ENCODE peak calls at places on chromosome 17, in four cellular contexts. F, K, P and V are unnamed samples.

GRCh38 chr17:64056269-64057005 is 36.0 kb upstream of the ICAM2 start:
- DNase-seq in F (no peak), K (no peak), P (no peak), V (no peak)

GRCh38 chr17:59846391-59847165 is 46.2 kb downstream of the TUBD1 start:
- DNase-seq in F (peak), K (no peak), P (peak), V (no peak)

GRCh38 chr17:64491995-64492394 is 4.9 kb downstream of the POLG2 start:
- DNase-seq in F (no peak), K (no peak), P (no peak), V (no peak)

GRCh38 chr17:34363183-34363661 is at the start of gene CCL1:
- DNase-seq in F (no peak), K (no peak), P (no peak), V (no peak)

GRCh38 chr17:39081851-39082250 is 69.6 kb downstream of the PLXDC1 start:
- DNase-seq in F (no peak), K (no peak), P (no peak), V (no peak)

GRCh38 chr17:59427425-59427921 is 96.0 kb downstream of the YPEL2 start:
- DNase-seq in F (peak), K (no peak), P (no peak), V (no peak)

GRCh38 chr17:63433746-63434591 is 12.1 kb downstream of the CYB561 start:
- DNase-seq in F (peak), K (peak), P (peak), V (peak)

GRCh38 chr17:65533855-65534457 is 27.5 kb downstream of the AXIN2 start:
- DNase-seq in F (no peak), K (no peak), P (no peak), V (no peak)

GRCh38 chr17:68580236-68580903 is 20.8 kb downstream of the FAM20A start:
- DNase-seq in F (peak), K (no peak), P (no peak), V (no peak)

GRCh38 chr17:79838541-79839274 is 532 bp downstream of the CBX4 start:
- DNase-seq in F (peak), K (no peak), P (no peak), V (no peak)

GRCh38 chr17:17305282-17305801 is 2.2 kb downstream of the NT5M start:
- DNase-seq in F (no peak), K (no peak), P (no peak), V (no peak)

GRCh38 chr17:64066709-64067108 is 46.3 kb upstream of the ICAM2 start:
- DNase-seq in F (no peak), K (no peak), P (no peak), V (no peak)

GRCh38 chr17:74417178-74418045 is 14.5 kb upstream of the GPRC5C start:
- DNase-seq in F (no peak), K (no peak), P (no peak), V (no peak)

GRCh38 chr17:82698974-82699442 is 510 bp upstream of the RAB40B start:
- DNase-seq in F (no peak), K (no peak), P (no peak), V (no peak)

GRCh38 chr17:20083460-20083859 is 74.3 kb downstream of the SPECC1 start:
- DNase-seq in F (peak), K (no peak), P (no peak), V (no peak)

GRCh38 chr17:36945959-36946725 is 2.6 kb upstream of the AATF start:
- DNase-seq in F (no peak), K (no peak), P (no peak), V (no peak)

GRCh38 chr17:55641559-55642160 is 81.0 kb downstream of the TMEM100 start:
- DNase-seq in F (peak), K (no peak), P (no peak), V (peak)

GRCh38 chr17:67585077-67585602 is 132.6 kb upstream of the NOL11 start:
- DNase-seq in F (no peak), K (no peak), P (no peak), V (no peak)

GRCh38 chr17:83161298-83162034 is 82.1 kb downstream of the METRNL start:
- DNase-seq in F (peak), K (no peak), P (no peak), V (no peak)

GRCh38 chr17:73210002-73210678 is 17.3 kb downstream of the COG1 start:
- DNase-seq in F (peak), K (no peak), P (no peak), V (no peak)

GRCh38 chr17:54749157-54749556 is 151.5 kb upstream of the TOM1L1 start:
- DNase-seq in F (no peak), K (no peak), P (no peak), V (no peak)

GRCh38 chr17:52158450-52159042 is at the start of gene CA10:
- DNase-seq in F (no peak), K (no peak), P (no peak), V (no peak)

GRCh38 chr17:42359133-42359532 is 29.1 kb downstream of the STAT3 start:
- DNase-seq in F (no peak), K (no peak), P (no peak), V (no peak)

GRCh38 chr17:64728041-64728695 is 66.1 kb upstream of the SMURF2 start:
- DNase-seq in F (no peak), K (no peak), P (no peak), V (no peak)

GRCh38 chr17:39462644-39463375 is 1.5 kb downstream of the CDK12 start:
- DNase-seq in F (no peak), K (no peak), P (no peak), V (no peak)

GRCh38 chr17:69466905-69467630 is 52.6 kb downstream of the MAP2K6 start:
- DNase-seq in F (no peak), K (no peak), P (peak), V (no peak)

GRCh38 chr17:78359936-78360370 is at the start of gene SOCS3:
- DNase-seq in F (peak), K (peak), P (no peak), V (no peak)

GRCh38 chr17:679491-679890 is 35.1 kb downstream of the VPS53 start:
- DNase-seq in F (no peak), K (no peak), P (no peak), V (no peak)

GRCh38 chr17:73307130-73307529 is 4.7 kb downstream of the CDC42EP4 start:
- DNase-seq in F (no peak), K (no peak), P (no peak), V (no peak)

GRCh38 chr17:56099649-56100048 is 53.6 kb upstream of the ANKFN1 start:
- DNase-seq in F (peak), K (no peak), P (no peak), V (no peak)

GRCh38 chr17:59561042-59561441 is 4.4 kb upstream of the DHX40 start:
- DNase-seq in F (peak), K (no peak), P (no peak), V (no peak)

GRCh38 chr17:69900829-69901228 is 174.2 kb upstream of the KCNJ16 start:
- DNase-seq in F (no peak), K (no peak), P (no peak), V (no peak)

GRCh38 chr17:19239544-19239943 is 2.4 kb downstream of the EPN2 start:
- DNase-seq in F (peak), K (no peak), P (no peak), V (no peak)

GRCh38 chr17:21363776-21364642 is 12.1 kb upstream of the KCNJ12 start:
- DNase-seq in F (no peak), K (no peak), P (no peak), V (no peak)

GRCh38 chr17:5789443-5789842 is 205.1 kb upstream of the NLRP1 start:
- DNase-seq in F (no peak), K (no peak), P (no peak), V (no peak)

GRCh38 chr17:27649929-27650328 is 18.9 kb downstream of the LGALS9 start:
- DNase-seq in F (no peak), K (no peak), P (no peak), V (no peak)

GRCh38 chr17:82929011-82929622 is 89.3 kb upstream of the ZNF750 start:
- DNase-seq in F (no peak), K (no peak), P (no peak), V (no peak)

GRCh38 chr17:46727572-46728348 is 90.7 kb downstream of the WNT3 start:
- DNase-seq in F (peak), K (no peak), P (peak), V (no peak)

GRCh38 chr17:48755346-48755745 is 26.8 kb upstream of the HOXB13 start:
- DNase-seq in F (no peak), K (no peak), P (no peak), V (no peak)

GRCh38 chr17:48753794-48754499 is 25.4 kb upstream of the HOXB13 start:
- DNase-seq in F (no peak), K (no peak), P (no peak), V (no peak)

GRCh38 chr17:48756816-48757215 is 28.3 kb upstream of the HOXB13 start:
- DNase-seq in F (no peak), K (no peak), P (no peak), V (no peak)

GRCh38 chr17:48752399-48753288 is 24.1 kb upstream of the HOXB13 start:
- DNase-seq in F (peak), K (no peak), P (no peak), V (no peak)

DNA sequence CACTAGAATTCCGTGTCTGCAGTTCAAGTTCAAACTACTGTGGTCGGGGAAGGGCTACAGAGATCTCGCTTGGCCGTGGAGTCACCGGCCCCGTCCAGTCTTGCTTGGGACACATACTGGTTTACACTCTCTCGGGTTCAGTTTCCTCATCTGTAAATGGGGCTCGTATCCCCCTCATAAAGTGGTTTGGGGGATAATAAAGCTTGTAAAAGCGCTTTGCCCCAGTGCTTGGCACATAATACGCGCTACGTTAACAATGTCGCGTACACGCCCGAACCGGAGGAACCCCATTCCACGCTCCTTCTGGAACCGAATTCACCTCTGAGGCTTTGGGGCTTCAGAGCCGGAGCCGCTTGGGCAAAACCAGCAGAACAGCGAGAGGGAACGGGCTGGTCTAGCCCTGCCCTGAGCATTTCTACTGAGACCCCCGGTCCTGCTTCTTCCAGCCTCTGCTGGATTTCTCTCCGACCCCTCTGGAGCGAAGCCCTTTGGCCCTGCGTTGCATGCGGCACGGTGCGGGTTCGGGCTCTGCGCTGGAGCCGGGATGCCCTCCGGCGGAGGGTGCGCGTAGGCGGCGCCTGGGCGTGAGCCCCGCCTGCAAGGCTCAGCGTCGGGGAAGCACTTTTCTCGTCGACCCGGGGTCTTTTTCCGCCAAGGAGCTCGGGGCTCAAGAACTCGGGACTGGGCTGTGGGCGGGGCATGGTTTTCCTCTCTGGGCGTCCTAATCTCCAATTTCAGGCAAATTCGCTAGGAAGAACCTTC is 26.1 kb upstream of the HOXB13 start:
- DNase-seq in F (no peak), K (no peak), P (no peak), V (no peak)
- TF ChIP-seq CTCF in F (no peak), K (no peak), P (no peak), V (no peak)

GRCh38 chr17:43528319-43528987 is 17.7 kb downstream of the ETV4 start:
- DNase-seq in F (no peak), K (no peak), P (no peak), V (no peak)
- TF ChIP-seq CTCF in F (no peak), K (no peak), P (no peak), V (no peak)

DNA sequence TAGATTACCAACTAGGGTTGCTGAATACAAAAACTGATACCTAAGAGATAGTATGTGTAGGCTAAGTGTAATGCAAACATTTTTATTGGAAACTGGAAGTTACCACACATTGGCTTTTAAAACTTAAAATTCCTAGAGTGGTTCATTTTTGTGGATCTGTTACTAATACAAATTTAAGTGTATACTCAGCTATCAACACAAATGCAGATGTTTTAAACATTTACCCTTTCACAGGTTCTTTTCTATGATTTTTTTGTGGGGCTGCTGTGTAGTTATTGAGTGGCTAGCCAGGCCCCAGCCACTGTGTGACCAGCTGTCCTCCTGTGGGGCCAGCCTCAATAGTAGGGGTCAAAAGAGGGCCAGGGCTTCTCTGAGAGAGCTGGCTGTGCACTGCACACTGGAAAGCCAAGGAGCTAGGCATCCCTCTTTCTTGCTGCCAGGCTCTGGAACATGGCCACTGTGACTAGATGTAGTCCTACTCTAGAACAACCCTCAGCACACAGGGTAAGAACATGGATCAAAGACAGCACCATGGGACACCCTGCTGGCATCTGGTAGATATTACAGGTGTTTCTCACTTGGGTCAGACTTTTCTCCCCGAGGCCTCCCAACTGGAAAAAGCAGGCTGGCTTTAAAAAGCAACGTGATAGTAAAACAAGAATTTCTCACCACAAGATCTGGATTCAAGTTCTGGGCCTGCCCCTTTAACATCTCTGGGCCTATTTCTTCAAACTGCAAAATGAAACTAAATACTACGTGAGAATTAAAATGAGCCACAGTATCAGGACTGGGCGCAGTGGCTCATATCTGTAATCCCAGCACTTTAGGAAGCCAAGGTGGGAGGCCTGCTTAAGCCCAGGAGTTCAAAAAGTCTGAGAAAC is 7.3 kb upstream of the VEZF1 start:
- DNase-seq in F (peak), K (peak), P (peak), V (no peak)
- TF ChIP-seq CTCF in F (peak), K (peak), P (peak), V (no peak)

GRCh38 chr17:2303278-2304188 is at the start of the genes SMG6 and SRR:
- DNase-seq in F (peak), K (peak), P (peak), V (peak)
- TF ChIP-seq CTCF in F (no peak), K (no peak), P (no peak), V (no peak)

GRCh38 chr17:32878211-32878610 is 1.3 kb upstream of the MYO1D start:
- DNase-seq in F (peak), K (peak), P (no peak), V (peak)

GRCh38 chr17:32875230-32875903 is 1.6 kb downstream of the MYO1D start:
- DNase-seq in F (no peak), K (no peak), P (no peak), V (no peak)

GRCh38 chr17:32877164-32877764 is 340 bp upstream of the MYO1D start:
- DNase-seq in F (peak), K (peak), P (peak), V (peak)

GRCh38 chr17:32875904-32876413 is 965 bp downstream of the MYO1D start:
- DNase-seq in F (peak), K (no peak), P (no peak), V (no peak)

GRCh38 chr17:32876414-32877163 is at the start of gene MYO1D:
- DNase-seq in F (no peak), K (no peak), P (no peak), V (peak)
- TF ChIP-seq CTCF in F (no peak), K (peak), P (peak), V (no peak)

DNA sequence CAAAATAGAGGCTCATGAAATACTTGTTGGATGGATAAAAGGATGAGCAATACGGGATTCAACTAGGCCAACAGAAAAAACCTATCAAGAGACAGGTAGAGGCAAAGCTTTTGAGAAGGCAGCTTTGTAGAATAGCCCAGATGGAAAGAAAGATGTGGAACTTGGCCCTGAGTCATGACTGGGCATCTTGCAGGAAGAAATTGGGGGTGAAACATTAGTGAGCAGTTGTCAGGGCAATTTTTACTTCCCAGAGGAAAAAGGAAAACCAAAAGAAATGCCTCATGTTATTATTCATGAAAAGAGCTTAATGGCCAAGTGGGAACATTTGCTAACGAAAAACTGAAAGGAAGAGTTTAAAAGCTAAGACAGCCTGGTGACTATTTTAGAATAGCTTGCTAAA is 180.1 kb downstream of the HS3ST3A1 start:
- DNase-seq in F (no peak), K (no peak), P (no peak), V (no peak)
- TF ChIP-seq CTCF in F (no peak), K (no peak), P (no peak), V (no peak)

DNA sequence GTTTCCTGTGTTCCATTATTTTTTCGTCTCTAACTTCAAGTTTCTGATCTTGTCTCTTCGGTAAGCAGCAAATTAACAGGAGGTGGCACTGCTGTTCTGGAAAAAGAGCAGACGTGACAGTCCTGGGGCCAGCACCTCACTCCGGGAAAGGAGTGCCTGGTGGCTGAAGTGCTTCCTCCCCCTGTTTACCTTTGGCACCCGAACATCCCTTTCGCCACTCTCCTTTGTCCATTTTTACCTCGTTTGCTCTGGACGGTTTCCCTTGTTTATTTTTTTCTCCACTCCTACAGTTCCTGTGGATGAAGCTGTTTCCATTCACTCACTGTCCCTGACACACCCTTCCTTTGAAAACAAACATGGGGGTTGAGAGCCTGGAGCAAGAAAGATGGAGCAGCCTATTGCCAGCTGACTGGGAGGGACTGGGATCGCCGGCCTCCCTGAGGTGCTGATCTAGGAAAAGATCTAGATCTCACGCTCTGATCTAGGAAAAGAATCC is 12.6 kb downstream of the SAP30BP start:
- DNase-seq in F (no peak), K (no peak), P (no peak), V (no peak)
- TF ChIP-seq CTCF in F (no peak), K (no peak), P (peak), V (no peak)

DNA sequence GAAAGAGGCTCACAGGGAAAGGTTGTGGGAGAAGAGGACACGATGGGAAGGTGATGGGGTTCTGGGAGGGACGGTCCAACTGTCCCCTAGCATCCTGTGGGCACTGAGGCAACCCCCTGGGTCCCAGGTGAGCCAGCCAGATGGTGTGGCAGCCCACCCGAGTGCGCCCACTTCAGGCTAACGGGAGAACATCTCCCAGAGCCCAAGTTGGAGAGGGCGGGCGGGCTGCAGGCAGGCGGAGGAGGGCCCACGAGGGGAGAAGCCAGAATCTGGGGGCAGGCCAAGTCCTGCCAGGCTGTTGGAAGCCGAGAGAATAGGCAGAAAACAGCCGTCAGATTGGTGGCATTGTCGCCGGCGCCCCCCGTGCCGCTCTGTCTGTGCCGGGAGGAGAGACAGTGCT is 13.8 kb upstream of the ABCC3 start:
- DNase-seq in F (no peak), K (no peak), P (no peak), V (no peak)
- TF ChIP-seq CTCF in F (no peak), K (no peak), P (peak), V (no peak)